ENCODE peak calls at places on chromosomes 6 and 20, in nine cellular contexts. M is HAP-1, E is NB4, T is thoracic aorta, W is cardiac muscle cell, J is tibial nerve, A is colonic mucosa, L is epithelial cell of proximal tubule, Y is choroid plexus epithelial cell. P is an unnamed sample.

GRCh38 chr6:82045965-82046756 is 201.4 kb downstream of the IBTK start:
- DNase-seq in T (no peak), L (peak; percentile 82), M (no peak), J (no peak), E (no peak), W (peak; percentile 54), Y (peak; percentile 85), A (no peak), P (peak; percentile 77)

GRCh38 chr6:41937881-41938574 is 3.6 kb downstream of the CCND3 start:
- DNase-seq in A (no peak), E (peak; percentile 98), J (no peak), Y (peak; percentile 15), L (no peak), T (no peak), M (peak; percentile 0), W (peak; percentile 77), P (no peak)

GRCh38 chr20:8578191-8578690 is 446.2 kb downstream of the PLCB1 start:
- DNase-seq in W (no peak), T (no peak), J (no peak), A (no peak), E (no peak), M (no peak), L (no peak), Y (no peak), P (no peak)

GRCh38 chr20:62025394-62025793 is 40.3 kb downstream of the TAF4 start:
- DNase-seq in L (no peak), T (no peak), M (no peak), E (peak; percentile 53), W (no peak), J (no peak), A (no peak), Y (no peak), P (no peak)

GRCh38 chr6:145544031-145544430 is 191.3 kb downstream of the EPM2A start:
- DNase-seq in E (no peak), M (no peak), W (peak; percentile 58), L (peak; percentile 25), A (no peak), J (no peak), T (no peak), Y (peak; percentile 90), P (peak; percentile 35)

GRCh38 chr20:38805502-38805957 is at the start of gene PPP1R16B:
- DNase-seq in Y (no peak), J (no peak), M (peak; percentile 33), E (peak; percentile 85), A (peak; percentile 38), W (peak; percentile 23), L (no peak), T (no peak), P (no peak)

GRCh38 chr6:81863123-81863522 is 110.6 kb upstream of the TENT5A start:
- DNase-seq in A (no peak), L (no peak), Y (no peak), T (no peak), E (no peak), M (no peak), J (no peak), W (no peak), P (no peak)

GRCh38 chr6:33868143-33868542 is 64.3 kb upstream of the MLN start:
- DNase-seq in M (no peak), Y (no peak), W (no peak), L (no peak), E (no peak), J (no peak), T (no peak), A (no peak), P (no peak)

GRCh38 chr20:46400828-46401477 is 5.5 kb downstream of the ELMO2 start:
- DNase-seq in E (peak; percentile 80), M (no peak), Y (peak; percentile 54), J (no peak), W (peak; percentile 45), A (no peak), L (no peak), T (no peak), P (no peak)

GRCh38 chr6:83844170-83844569 is 9.0 kb upstream of the RIPPLY2 start:
- DNase-seq in T (no peak), W (no peak), J (no peak), E (no peak), M (no peak), L (no peak), Y (no peak), A (no peak), P (no peak)

GRCh38 chr6:135231469-135231844 is 50.3 kb downstream of the MYB start:
- DNase-seq in E (no peak), A (peak; percentile 53), T (no peak), W (peak; percentile 7), Y (no peak), L (no peak), M (no peak), J (no peak), P (no peak)

GRCh38 chr20:38875170-38875993 is 50.8 kb upstream of the FAM83D start:
- DNase-seq in T (no peak), E (peak; percentile 56), L (no peak), J (no peak), A (peak; percentile 41), M (no peak), W (no peak), Y (no peak), P (no peak)

GRCh38 chr20:1265226-1265915 is 723 bp upstream of the SNPH start:
- DNase-seq in E (no peak), L (no peak), A (no peak), Y (no peak), W (no peak), J (no peak), T (no peak), M (no peak), P (no peak)

GRCh38 chr6:52893803-52894202 is 15.7 kb downstream of the GSTA3 start:
- DNase-seq in L (no peak), J (no peak), M (no peak), W (no peak), A (no peak), Y (no peak), T (no peak), E (no peak), P (no peak)

GRCh38 chr6:132888701-132889100 is 74.3 kb downstream of the RPS12 start:
- DNase-seq in A (no peak), W (no peak), E (no peak), J (no peak), T (no peak), Y (peak; percentile 67), L (no peak), M (no peak), P (peak; percentile 5)

GRCh38 chr6:4687989-4688947 is 87.9 kb upstream of the CDYL start:
- DNase-seq in T (no peak), M (no peak), J (peak; percentile 30), L (peak; percentile 56), E (peak; percentile 88), W (peak; percentile 75), A (no peak), Y (peak; percentile 87), P (peak; percentile 77)
- H3K4me3 ChIP-seq in T (no peak overlapping the region), M (no peak overlapping the region), J (no peak overlapping the region), L (no peak overlapping the region), E (peak overlapping the region; percentile 59), W (no peak overlapping the region), A (no peak overlapping the region), Y (peak overlapping the region; percentile 28), P (peak overlapping the region; percentile 34)

DNA sequence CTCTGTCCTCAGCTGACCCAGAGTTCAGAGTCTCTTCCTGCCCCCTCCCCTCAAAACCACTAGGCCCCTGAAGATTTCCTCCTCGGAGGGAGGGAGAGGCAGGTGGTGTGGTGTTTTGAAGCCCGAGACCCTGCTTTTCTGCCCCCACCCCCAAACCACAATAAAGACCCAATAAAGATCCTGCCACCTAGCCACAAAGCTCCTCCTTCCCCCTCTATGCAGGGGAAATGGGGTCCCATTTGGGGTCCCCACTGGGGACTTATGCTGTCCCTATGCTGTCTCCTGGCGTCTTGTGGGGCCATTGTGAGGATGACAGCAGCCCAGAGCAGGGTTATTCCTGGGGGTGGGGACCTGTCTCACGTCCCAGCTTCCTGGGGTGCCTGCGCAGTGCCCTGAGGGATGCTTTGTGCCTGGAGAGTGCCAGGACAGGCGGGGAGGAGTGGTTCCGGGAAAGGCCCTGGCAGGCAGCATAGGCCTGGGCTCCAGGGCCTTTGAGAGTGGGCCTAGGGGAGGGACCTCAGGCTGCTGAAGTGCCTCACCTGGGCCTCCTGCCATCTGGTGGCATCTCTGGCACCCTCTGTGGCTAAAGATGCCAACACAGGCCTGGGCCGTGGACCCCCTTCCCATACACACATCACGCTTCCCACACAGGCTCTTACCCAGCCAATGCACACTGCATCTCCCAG is 8.0 kb upstream of the ARMC12 start:
- DNase-seq in T (no peak), E (peak; percentile 91), W (no peak), A (peak; percentile 61), L (no peak), J (no peak), Y (no peak), M (no peak), P (no peak)
- H3K4me3 ChIP-seq in T (peak overlapping the region; percentile 63), E (peak overlapping the region; percentile 48), W (no peak overlapping the region), A (peak overlapping the region; percentile 41), L (peak overlapping the region; percentile 36), J (peak overlapping the region; percentile 23), Y (no peak overlapping the region), M (no peak overlapping the region), P (no peak overlapping the region)

GRCh38 chr20:59948828-59949720 is 8.9 kb downstream of the FAM217B start:
- DNase-seq in W (peak; percentile 73), J (peak; percentile 51), A (no peak), E (peak; percentile 79), L (no peak), Y (peak; percentile 66), M (no peak), T (no peak), P (peak; percentile 45)
- H3K4me3 ChIP-seq in W (no peak overlapping the region), J (no peak overlapping the region), A (no peak overlapping the region), E (no peak overlapping the region), L (no peak overlapping the region), Y (no peak overlapping the region), M (no peak overlapping the region), T (no peak overlapping the region), P (no peak overlapping the region)

DNA sequence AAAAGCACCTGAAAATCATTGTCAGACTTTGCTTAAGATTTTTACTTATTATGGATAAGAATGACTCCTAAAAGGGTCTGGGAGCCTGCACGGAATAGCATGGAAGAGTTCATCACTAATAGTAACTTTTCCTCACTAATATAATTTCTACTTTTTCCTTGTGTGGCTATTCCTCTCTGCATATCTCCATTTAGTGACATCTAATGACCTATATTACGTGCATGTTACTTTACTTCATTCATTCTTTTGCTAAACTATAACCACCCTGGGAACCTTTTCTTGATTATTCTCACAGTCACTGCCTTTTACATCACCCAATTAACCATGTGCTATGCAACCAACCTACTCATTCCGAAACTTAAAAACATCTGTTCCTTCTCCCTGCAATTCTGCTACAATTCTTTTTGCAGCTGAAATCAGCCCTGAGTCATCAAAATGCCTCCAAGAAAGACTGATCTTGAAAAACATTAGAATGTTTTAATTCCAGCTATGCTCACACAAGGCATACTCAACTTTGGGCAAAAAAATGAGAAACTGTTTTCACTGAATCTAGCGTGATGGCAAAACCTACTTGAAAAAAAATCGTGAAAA is 313.3 kb downstream of the RNGTT start:
- DNase-seq in Y (peak; percentile 92), E (no peak), J (no peak), M (no peak), T (no peak), A (no peak), L (peak; percentile 46), W (peak; percentile 70), P (peak; percentile 59)
- H3K4me3 ChIP-seq in Y (no peak overlapping the region), E (no peak overlapping the region), J (no peak overlapping the region), M (no peak overlapping the region), T (no peak overlapping the region), A (no peak overlapping the region), L (no peak overlapping the region), W (no peak overlapping the region), P (no peak overlapping the region)

GRCh38 chr6:55209059-55209458 is 34.7 kb downstream of the HCRTR2 start:
- DNase-seq in L (no peak), M (peak; percentile 46), E (no peak), J (no peak), A (no peak), Y (no peak), W (no peak), T (no peak), P (no peak)
- H3K4me3 ChIP-seq in L (no peak overlapping the region), M (no peak overlapping the region), E (no peak overlapping the region), J (no peak overlapping the region), A (no peak overlapping the region), Y (no peak overlapping the region), W (no peak overlapping the region), T (no peak overlapping the region), P (no peak overlapping the region)

P was measured in brain microvascular endothelial cell.